ENCODE peak calls at places on chromosomes 3 and 15, in five cellular contexts. E, Q, T, K and N are unnamed samples.

GRCh38 chr3:25460751-25461150 is 32.7 kb downstream of the RARB start:
- DNase-seq in E (no peak), Q (no peak), T (no peak), K (no peak), N (peak)

GRCh38 chr3:177177670-177178295 is 19.5 kb downstream of the TBL1XR1 start:
- DNase-seq in E (no peak), Q (no peak), T (no peak), K (no peak), N (no peak)

GRCh38 chr15:25719101-25719985 is 143.8 kb downstream of the ATP10A start:
- DNase-seq in E (no peak), Q (peak), T (no peak), K (no peak), N (no peak)

GRCh38 chr3:69439683-69440270 is 53.9 kb upstream of the FRMD4B start:
- DNase-seq in E (no peak), Q (no peak), T (no peak), K (peak), N (peak)

GRCh38 chr3:52856666-52857065 is 21.8 kb upstream of the MUSTN1 start:
- DNase-seq in E (no peak), Q (no peak), T (no peak), K (no peak), N (no peak)

GRCh38 chr3:88031543-88032148 is 27.2 kb downstream of the CGGBP1 start:
- DNase-seq in E (no peak), Q (no peak), T (no peak), K (no peak), N (peak)

GRCh38 chr3:196454935-196455334 is 22.7 kb upstream of the UBXN7 start:
- DNase-seq in E (no peak), Q (no peak), T (no peak), K (no peak), N (no peak)

GRCh38 chr3:175392653-175393052 is 533.5 kb downstream of the NAALADL2 start:
- DNase-seq in E (no peak), Q (no peak), T (no peak), K (no peak), N (no peak)

GRCh38 chr3:81823882-81824395 is 62.5 kb upstream of the GBE1 start:
- DNase-seq in E (peak), Q (no peak), T (no peak), K (no peak), N (peak)

GRCh38 chr15:58535894-58536293 is 104.1 kb downstream of the LIPC start:
- DNase-seq in E (no peak), Q (no peak), T (no peak), K (no peak), N (no peak)

GRCh38 chr3:167450195-167450594 is 23.6 kb downstream of the SERPINI2 start:
- DNase-seq in E (no peak), Q (no peak), T (no peak), K (no peak), N (no peak)

GRCh38 chr15:80093854-80094418 is 34.5 kb downstream of the ZFAND6 start:
- DNase-seq in E (no peak), Q (peak), T (peak), K (no peak), N (no peak)

GRCh38 chr3:105364113-105364512 is 2.6 kb upstream of the ALCAM start:
- DNase-seq in E (no peak), Q (no peak), T (no peak), K (no peak), N (no peak)

GRCh38 chr3:105365536-105366301 is 990 bp upstream of the ALCAM start:
- DNase-seq in E (no peak), Q (peak), T (no peak), K (no peak), N (no peak)

GRCh38 chr3:105366302-105367062 is at the start of gene ALCAM:
- DNase-seq in E (peak), Q (peak), T (peak), K (peak), N (peak)

GRCh38 chr3:105367063-105367405 is 325 bp downstream of the ALCAM start:
- DNase-seq in E (no peak), Q (peak), T (no peak), K (no peak), N (no peak)

DNA sequence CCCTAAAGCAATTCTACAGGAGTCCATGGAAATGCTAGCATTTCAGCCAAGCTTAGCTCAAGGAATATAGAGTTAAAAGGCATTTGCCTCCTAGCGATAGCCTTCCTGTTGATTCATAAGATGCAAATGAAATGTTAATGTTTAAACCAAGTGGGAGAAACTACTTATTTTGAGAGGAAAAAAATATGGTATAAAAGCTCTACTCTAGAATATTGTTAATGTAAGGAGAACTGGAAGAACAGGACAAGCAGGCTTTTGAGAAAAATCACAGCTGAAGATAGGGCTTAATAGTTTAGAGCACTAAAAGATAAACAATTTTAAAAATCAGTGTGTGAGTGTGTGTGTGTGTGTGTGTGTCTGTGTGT is 1.6 kb upstream of the ALCAM start:
- DNase-seq in E (no peak), Q (no peak), T (no peak), K (no peak), N (no peak)
- TF ChIP-seq GABPA in E (no peak), Q (no peak), T (no peak), K (no peak), N (no peak)

GRCh38 chr3:13161771-13162535 is 88.7 kb upstream of the IQSEC1 start:
- DNase-seq in E (no peak), Q (no peak), T (no peak), K (no peak), N (no peak)
- TF ChIP-seq MAX in E (no peak), Q (no peak), T (no peak), K (no peak), N (no peak)

DNA sequence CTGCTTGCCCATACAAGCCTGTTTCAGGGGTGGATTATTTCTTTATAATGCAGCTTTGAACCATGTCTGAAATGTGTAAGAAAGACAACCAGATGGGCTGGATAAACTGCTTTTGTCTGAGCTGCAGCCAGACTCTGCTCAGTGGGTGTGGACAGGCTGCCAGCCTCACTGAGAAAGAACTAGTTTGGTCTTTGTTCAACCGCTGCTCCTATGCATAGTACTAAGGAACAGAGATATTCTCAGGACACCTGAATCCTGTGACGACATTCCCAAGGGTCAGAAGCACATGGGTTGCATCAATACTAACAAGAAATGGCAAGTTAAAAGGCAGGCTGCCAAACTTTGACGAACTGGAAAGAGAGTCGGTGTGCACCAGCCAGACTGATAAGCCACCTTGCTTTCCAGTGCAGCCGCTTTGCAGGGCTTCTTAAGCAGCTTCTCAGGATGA is 57.2 kb downstream of the PLD1 start:
- DNase-seq in E (no peak), Q (no peak), T (no peak), K (no peak), N (no peak)
- TF ChIP-seq GABPA in E (no peak), Q (no peak), T (no peak), K (no peak), N (no peak)

DNA sequence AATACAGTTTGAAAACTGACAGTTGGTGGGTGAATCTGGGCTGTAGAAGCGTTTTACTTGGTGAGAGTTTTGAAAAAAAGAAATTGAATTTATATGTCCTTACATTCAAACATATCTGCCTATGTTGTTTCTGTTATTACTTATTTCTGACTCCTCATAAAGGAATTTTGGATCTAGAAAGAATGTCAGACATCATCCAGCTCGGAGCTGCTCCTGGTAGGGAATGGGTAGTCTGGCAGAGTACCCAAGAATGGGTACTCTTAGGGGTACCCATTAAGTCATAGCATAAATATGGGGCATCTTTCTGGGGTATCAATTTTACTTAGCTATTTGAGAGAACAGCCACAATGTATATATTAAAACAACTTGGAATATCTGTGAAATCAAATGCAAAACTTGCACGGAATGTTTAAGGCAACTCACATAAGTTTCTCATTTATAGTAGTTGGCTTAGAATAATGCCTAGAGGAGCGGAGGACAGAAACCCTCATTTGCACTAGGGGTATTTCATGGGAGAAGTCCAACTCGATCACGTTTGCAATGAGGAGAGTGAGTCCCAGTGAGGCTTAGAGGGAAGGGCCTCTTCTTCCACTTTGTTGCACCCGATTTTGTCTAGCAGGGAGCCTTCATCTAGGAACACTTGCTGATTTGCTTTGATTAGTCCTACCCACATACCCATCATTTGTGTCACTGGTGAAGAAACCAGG is 2.4 kb upstream of the LARP6 start:
- DNase-seq in E (no peak), Q (no peak), T (no peak), K (no peak), N (no peak)
- TF ChIP-seq MAX in E (no peak), Q (no peak), T (no peak), K (no peak), N (no peak)

GRCh38 chr3:66038726-66039589 is at the start of gene MAGI1:
- DNase-seq in E (peak), Q (peak), T (peak), K (peak), N (no peak)
- TF ChIP-seq GABPA in E (no peak), Q (no peak), T (no peak), K (no peak), N (no peak)